ENCODE peak calls at places on chromosomes 13 and 19, in seven cellular contexts. J is mesendoderm, F is uterus, O is neuronal stem cell, L is kidney, U is neural progenitor cell, A is GM23338. E is an unnamed sample. For H3K4me1, the result is how much of the 10 kb centered on the place peaks cover.

GRCh38 chr13:94217370-94217769 is 262.1 kb downstream of the DCT start:
- DNase-seq in O (no peak), U (no peak), F (no peak), J (no peak), L (no peak), A (no peak), E (no peak)

GRCh38 chr19:51469629-51470028 is 8.7 kb upstream of the CEACAM18 start:
- DNase-seq in J (no peak), L (no peak), O (no peak), A (no peak), U (no peak), F (no peak), E (no peak)

GRCh38 chr13:24112791-24113190 is 47.7 kb upstream of the SPATA13 start:
- DNase-seq in O (no peak), A (no peak), J (no peak), U (no peak), L (no peak), F (no peak), E (no peak)

GRCh38 chr19:41999071-41999877 is 5.2 kb upstream of the ATP1A3 start:
- DNase-seq in L (no peak), U (peak), A (peak), J (peak), O (no peak), F (no peak), E (no peak)

GRCh38 chr13:23715762-23716235 is 145.6 kb downstream of the TNFRSF19 start:
- DNase-seq in J (peak), A (peak), F (no peak), U (no peak), L (no peak), O (no peak), E (no peak)

GRCh38 chr19:12841094-12841493 is 2.8 kb downstream of the MAST1 start:
- DNase-seq in O (peak), L (no peak), F (no peak), U (peak), J (peak), A (peak), E (no peak)

GRCh38 chr19:49506575-49507105 is 5.8 kb upstream of the FCGRT start:
- DNase-seq in F (no peak), A (peak), U (peak), J (peak), L (no peak), O (peak), E (no peak)

GRCh38 chr13:94784066-94784465 is 71.7 kb upstream of the SOX21 start:
- DNase-seq in L (no peak), J (no peak), O (no peak), U (no peak), A (no peak), F (no peak), E (no peak)

GRCh38 chr19:30419581-30420180 is 47.5 kb downstream of the ZNF536 start:
- DNase-seq in A (no peak), U (no peak), J (no peak), L (no peak), F (no peak), O (no peak), E (no peak)

GRCh38 chr19:17775245-17775927 is 19.6 kb upstream of the B3GNT3 start:
- DNase-seq in O (peak), J (peak), L (no peak), F (no peak), U (peak), A (peak), E (no peak)

GRCh38 chr19:13588953-13589833 is 82.9 kb upstream of the CACNA1A start:
- DNase-seq in O (peak), U (peak), F (peak), L (peak), J (peak), A (peak), E (peak)

GRCh38 chr13:99303863-99304521 is 3.2 kb downstream of the GPR183 start:
- DNase-seq in L (no peak), O (no peak), A (no peak), U (no peak), J (no peak), F (no peak), E (no peak)

DNA sequence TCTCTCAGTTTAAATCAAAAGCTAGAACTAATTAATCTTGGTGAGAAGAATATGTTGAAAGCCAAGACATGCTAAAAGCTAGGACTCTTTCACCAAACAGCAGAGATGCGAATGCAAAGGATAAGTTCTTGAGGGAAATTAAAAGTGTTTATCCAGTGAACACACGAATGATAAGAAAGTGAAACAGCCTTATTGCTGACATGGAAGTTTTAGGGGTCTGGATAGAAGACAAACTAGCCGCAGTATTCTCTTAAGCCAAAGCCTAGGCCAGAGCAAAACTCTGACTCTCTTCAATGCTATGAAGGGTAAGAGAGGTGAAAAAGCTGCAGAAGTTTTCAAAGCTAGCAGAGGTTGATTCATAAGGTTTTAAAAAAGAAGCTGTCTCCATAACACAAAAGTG is 103.0 kb downstream of the UFM1 start:
- DNase-seq in U (no peak), J (no peak), L (no peak), F (no peak), O (no peak), A (no peak), E (no peak)
- H3K27ac ChIP-seq in U (no peak), J (no peak), L (no peak), F (no peak), O (no peak), A (no peak), E (no peak)

GRCh38 chr13:49374585-49375290 is 69.1 kb downstream of the CAB39L start:
- DNase-seq in L (no peak), F (no peak), J (no peak), O (no peak), A (no peak), U (no peak), E (no peak)
- H3K4me1 ChIP-seq in L (under half), F (under half), J (under half), O (under half), A (under half), U (under half), E (under half)

DNA sequence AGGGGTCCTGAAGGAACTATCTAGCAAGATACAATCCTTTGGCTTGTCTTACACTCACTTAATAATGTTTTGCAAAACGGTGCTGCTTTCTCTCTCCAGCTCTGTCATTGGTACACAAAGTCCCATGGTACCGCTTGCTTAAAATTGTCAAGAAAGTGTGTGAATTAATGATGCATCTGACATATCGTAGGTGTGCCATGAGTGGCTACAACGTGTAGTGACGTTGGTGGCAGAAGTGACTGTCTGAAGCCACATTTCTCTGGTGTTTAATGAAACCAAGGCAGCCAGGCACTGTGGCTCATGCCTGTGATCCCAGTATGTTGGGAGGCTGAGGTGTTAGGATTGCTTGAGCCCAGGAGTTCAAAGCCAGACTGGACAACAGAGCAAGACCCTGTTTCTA is 2.6 kb downstream of the HSH2D start:
- DNase-seq in U (no peak), O (no peak), A (no peak), L (no peak), J (no peak), F (no peak), E (no peak)
- H3K27ac ChIP-seq in U (no peak), O (no peak), A (no peak), L (no peak), J (no peak), F (no peak), E (no peak)

DNA sequence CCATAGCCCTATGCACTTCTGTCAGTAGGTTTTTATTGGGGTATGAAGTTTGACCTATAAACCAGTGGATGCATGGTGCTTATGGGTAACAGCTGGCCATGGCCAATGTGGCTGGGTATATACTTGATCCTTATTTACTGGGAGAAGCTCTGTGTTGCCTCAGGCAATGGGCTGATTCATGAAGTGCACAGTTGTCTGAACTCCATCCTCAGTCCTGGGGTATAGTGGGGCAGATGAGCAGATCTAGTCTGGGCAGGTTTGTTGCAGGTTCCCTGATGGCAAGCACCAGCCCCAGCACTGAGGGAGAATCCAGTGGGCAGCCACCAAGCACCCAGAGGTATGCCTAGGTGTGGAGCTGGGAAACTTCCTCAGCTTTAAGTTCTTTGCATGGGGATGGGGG is 274.4 kb downstream of the TDRD3 start:
- DNase-seq in F (no peak), J (no peak), A (no peak), L (no peak), U (no peak), O (no peak), E (no peak)
- H3K4me1 ChIP-seq in F (under half), J (under half), A (under half), L (under half), U (under half), O (under half), E (under half)

DNA sequence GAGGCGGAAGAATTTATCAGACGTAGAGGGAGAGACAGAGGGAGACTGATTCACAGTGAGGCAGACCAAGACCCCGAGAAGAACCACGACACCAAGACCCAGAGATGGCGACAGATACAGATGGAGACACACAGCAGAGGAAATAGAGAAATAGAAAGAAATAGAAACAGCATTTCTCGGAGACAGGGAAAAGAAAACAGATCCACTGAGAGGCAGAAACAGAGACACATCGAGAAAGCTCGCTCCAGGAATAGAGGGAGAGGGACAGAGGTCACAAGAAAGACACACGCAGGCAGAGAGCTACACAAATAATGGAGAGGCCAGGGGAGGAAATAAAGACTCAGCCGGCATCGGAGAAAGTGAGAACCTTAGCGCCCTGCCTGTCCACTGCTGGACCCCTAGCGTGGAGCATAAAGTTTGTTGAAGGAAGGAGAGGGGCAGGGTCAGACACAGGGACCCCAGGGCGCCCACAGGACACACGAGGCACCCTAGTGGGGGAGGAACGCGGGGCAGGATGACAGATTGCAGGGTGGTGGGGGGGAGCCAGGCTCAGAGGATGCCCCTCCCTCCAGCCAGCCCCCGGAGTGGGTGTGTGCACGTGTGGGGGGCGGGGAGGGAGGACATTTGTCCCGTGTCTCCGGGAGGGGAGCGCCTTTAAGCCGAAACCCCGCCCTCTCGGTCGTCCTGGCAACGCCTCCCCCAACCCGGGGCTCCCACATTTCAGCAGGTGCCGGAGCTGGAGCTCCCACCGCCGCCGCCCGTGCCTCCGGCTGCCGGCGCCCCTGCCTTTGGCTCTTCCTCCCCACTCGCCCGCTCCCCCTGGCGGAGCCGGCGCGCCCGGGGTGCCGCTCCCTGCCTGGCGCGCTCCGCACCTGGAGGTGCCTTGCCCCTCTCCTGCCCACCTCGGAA is at the start of gene PRKCG:
- DNase-seq in O (peak), U (peak), L (peak), F (no peak), A (peak), J (peak), E (no peak)
- H3K27ac ChIP-seq in O (peak), U (no peak), L (no peak), F (no peak), A (peak), J (no peak), E (no peak)

GRCh38 chr19:40750035-40750284 is 317 bp downstream of the ACTMAP start:
- DNase-seq in O (no peak), F (no peak), L (no peak), A (no peak), J (no peak), U (no peak), E (no peak)
- H3K4me1 ChIP-seq in O (under half), F (under half), L (under half), A (under half), J (under half), U (under half), E (half or more)

E was measured in heart right ventricle.